ENCODE peak calls at places on chromosomes 5 and 9, in four cellular contexts. C is ACHN; G is stimulated activated naive CD4-positive, alpha-beta T cell; Z is MCF 10A. Q is an unnamed sample.

GRCh38 chr9:121619989-121620673 is 31.3 kb upstream of the DAB2IP start:
- DNase-seq in G (no peak), Z (no peak), C (no peak), Q (no peak)

GRCh38 chr5:54651482-54652076 is 134.0 kb downstream of the SNX18 start:
- DNase-seq in Z (peak), G (no peak), C (no peak), Q (peak)

GRCh38 chr5:154862766-154863165 is 4.3 kb downstream of the CNOT8 start:
- DNase-seq in G (no peak), Z (no peak), C (no peak), Q (no peak)

GRCh38 chr5:6080436-6080835 is 297.9 kb downstream of the MED10 start:
- DNase-seq in C (no peak), G (no peak), Z (no peak), Q (no peak)

GRCh38 chr5:32531885-32532520 is 53.4 kb upstream of the SUB1 start:
- DNase-seq in G (peak), C (peak), Z (peak), Q (no peak)

GRCh38 chr5:140336388-140336787 is 10.0 kb downstream of the HBEGF start:
- DNase-seq in C (no peak), G (no peak), Z (no peak), Q (no peak)

GRCh38 chr5:153496835-153497234 is 6.4 kb downstream of the GRIA1 start:
- DNase-seq in G (no peak), C (peak), Z (peak), Q (no peak)

GRCh38 chr5:139646912-139647391 is 1.2 kb upstream of the CXXC5 start:
- DNase-seq in G (no peak), Z (no peak), C (no peak), Q (no peak)

GRCh38 chr5:56169281-56169680 is 63.8 kb downstream of the ANKRD55 start:
- DNase-seq in C (no peak), G (no peak), Z (no peak), Q (no peak)

GRCh38 chr9:16679327-16679821 is 191.1 kb downstream of the BNC2 start:
- DNase-seq in C (no peak), Z (no peak), G (no peak), Q (peak)

GRCh38 chr9:129054163-129054851 is 17.9 kb downstream of the MIGA2 start:
- DNase-seq in G (no peak), C (no peak), Z (no peak), Q (no peak)

GRCh38 chr5:15757635-15758034 is 257.7 kb downstream of the FBXL7 start:
- DNase-seq in Z (no peak), C (no peak), G (no peak), Q (no peak)

GRCh38 chr5:82244854-82245635 is 33.1 kb downstream of the RPS23 start:
- DNase-seq in C (no peak), Z (no peak), G (no peak), Q (no peak)

Q was measured in DMS 273 treated with DMSO at 0.1 percent for 48 hours.